ENCODE peak calls at places on chromosomes 3 and 15, in eight cellular contexts. B is psoas muscle, O is WERI-Rb-1, G is cardiac fibroblast, E is dorsolateral prefrontal cortex, Y is fibroblast of mammary gland, Z is cardiac muscle cell, Q is lung. R is an unnamed sample.

GRCh38 chr3:47910233-47910632 is 106.0 kb downstream of the MAP4 start:
- DNase-seq in B (no peak), O (peak), G (no peak), E (no peak), Y (no peak), Z (no peak), Q (no peak), R (no peak)

GRCh38 chr3:129944709-129945108 is 29.8 kb upstream of the TRH start:
- DNase-seq in B (no peak), O (no peak), G (no peak), E (no peak), Y (no peak), Z (no peak), Q (no peak), R (no peak)

GRCh38 chr3:123724306-123724705 is 139.5 kb upstream of the HACD2 start:
- DNase-seq in B (no peak), O (no peak), G (peak), E (no peak), Y (no peak), Z (no peak), Q (no peak), R (no peak)

GRCh38 chr3:128194843-128195242 is 41.6 kb downstream of the EEFSEC start:
- DNase-seq in B (no peak), O (no peak), G (no peak), E (no peak), Y (no peak), Z (no peak), Q (no peak), R (no peak)

GRCh38 chr3:187811580-187812250 is 66.4 kb upstream of the BCL6 start:
- DNase-seq in B (no peak), O (no peak), G (peak), E (no peak), Y (peak), Z (no peak), Q (no peak), R (no peak)

GRCh38 chr3:44235604-44236484 is 5.8 kb upstream of the TOPAZ1 start:
- DNase-seq in B (peak), O (peak), G (peak), E (peak), Y (peak), Z (peak), Q (peak), R (peak)

GRCh38 chr15:45378149-45378912 is at the start of gene GATM:
- DNase-seq in B (peak), O (peak), G (peak), E (peak), Y (peak), Z (peak), Q (peak), R (no peak)

GRCh38 chr15:39767921-39768320 is 14.7 kb downstream of the FSIP1 start:
- DNase-seq in B (no peak), O (no peak), G (no peak), E (no peak), Y (no peak), Z (no peak), Q (no peak), R (no peak)

GRCh38 chr3:127733781-127734180 is 61.0 kb downstream of the ABTB1 start:
- DNase-seq in B (no peak), O (no peak), G (no peak), E (peak), Y (no peak), Z (no peak), Q (no peak), R (no peak)

GRCh38 chr3:69567026-69567767 is 172.1 kb upstream of the MITF start:
- DNase-seq in B (no peak), O (no peak), G (no peak), E (no peak), Y (no peak), Z (no peak), Q (no peak), R (no peak)

GRCh38 chr3:27349832-27350231 is 19.4 kb downstream of the NEK10 start:
- DNase-seq in B (no peak), O (no peak), G (no peak), E (no peak), Y (no peak), Z (no peak), Q (no peak), R (no peak)

GRCh38 chr3:27345493-27345892 is 23.7 kb downstream of the NEK10 start:
- DNase-seq in B (no peak), O (no peak), G (no peak), E (no peak), Y (no peak), Z (no peak), Q (no peak), R (peak)

GRCh38 chr3:27345045-27345444 is 24.1 kb downstream of the NEK10 start:
- DNase-seq in B (no peak), O (no peak), G (no peak), E (no peak), Y (no peak), Z (no peak), Q (no peak), R (no peak)

GRCh38 chr3:27344192-27344591 is 25.0 kb downstream of the NEK10 start:
- DNase-seq in B (no peak), O (no peak), G (no peak), E (no peak), Y (no peak), Z (no peak), Q (no peak), R (no peak)

GRCh38 chr3:27345959-27346865 is 23.0 kb downstream of the NEK10 start:
- DNase-seq in B (no peak), O (no peak), G (no peak), E (no peak), Y (no peak), Z (no peak), Q (no peak), R (no peak)
- H3K4me3 ChIP-seq in B (peak), O (no peak), G (no peak), E (no peak), Y (no peak), Z (no peak), Q (no peak), R (no peak)

GRCh38 chr15:89368566-89369223 is 34.1 kb upstream of the POLG start:
- DNase-seq in B (no peak), O (no peak), G (no peak), E (no peak), Y (no peak), Z (no peak), Q (no peak), R (no peak)

GRCh38 chr15:89366656-89367393 is 32.2 kb upstream of the POLG start:
- DNase-seq in B (no peak), O (no peak), G (no peak), E (no peak), Y (no peak), Z (no peak), Q (no peak), R (no peak)

GRCh38 chr15:89365457-89366055 is 30.9 kb upstream of the POLG start:
- DNase-seq in B (no peak), O (no peak), G (no peak), E (no peak), Y (no peak), Z (no peak), Q (no peak), R (no peak)

GRCh38 chr15:89369548-89369947 is 34.9 kb upstream of the POLG start:
- DNase-seq in B (no peak), O (no peak), G (no peak), E (no peak), Y (no peak), Z (no peak), Q (no peak), R (no peak)

GRCh38 chr15:89367485-89368451 is 33.1 kb upstream of the POLG start:
- DNase-seq in B (no peak), O (no peak), G (peak), E (peak), Y (peak), Z (no peak), Q (no peak), R (peak)
- H3K4me3 ChIP-seq in B (peak), O (no peak), G (peak), E (peak), Y (no peak), Z (no peak), Q (no peak), R (peak)

GRCh38 chr3:109608574-109608973 is 271.2 kb upstream of the DPPA4 start:
- DNase-seq in B (no peak), O (no peak), G (no peak), E (no peak), Y (no peak), Z (no peak), Q (no peak), R (no peak)
- H3K4me3 ChIP-seq in B (no peak), O (no peak), G (no peak), E (no peak), Y (no peak), Z (no peak), Q (no peak), R (no peak)

GRCh38 chr15:77748078-77749064 is 115.7 kb upstream of the LINGO1 start:
- DNase-seq in B (no peak), O (no peak), G (no peak), E (no peak), Y (no peak), Z (no peak), Q (no peak), R (no peak)
- H3K4me3 ChIP-seq in B (no peak), O (no peak), G (no peak), E (no peak), Y (no peak), Z (no peak), Q (no peak), R (no peak)

GRCh38 chr3:36894924-36895323 is 49.9 kb downstream of the TRANK1 start:
- DNase-seq in B (no peak), O (no peak), G (no peak), E (no peak), Y (no peak), Z (no peak), Q (no peak), R (no peak)

GRCh38 chr3:36892457-36893136 is 52.3 kb downstream of the TRANK1 start:
- DNase-seq in B (no peak), O (no peak), G (no peak), E (no peak), Y (no peak), Z (no peak), Q (no peak), R (no peak)

GRCh38 chr3:36893137-36893557 is 51.7 kb downstream of the TRANK1 start:
- DNase-seq in B (no peak), O (no peak), G (peak), E (no peak), Y (peak), Z (no peak), Q (no peak), R (peak)

GRCh38 chr3:36890261-36890660 is 54.6 kb downstream of the TRANK1 start:
- DNase-seq in B (no peak), O (no peak), G (no peak), E (no peak), Y (no peak), Z (no peak), Q (no peak), R (no peak)

GRCh38 chr3:36891651-36892268 is 53.1 kb downstream of the TRANK1 start:
- DNase-seq in B (peak), O (no peak), G (peak), E (no peak), Y (no peak), Z (no peak), Q (no peak), R (no peak)
- H3K4me3 ChIP-seq in B (no peak), O (no peak), G (no peak), E (no peak), Y (no peak), Z (no peak), Q (no peak), R (no peak)